ENCODE peak calls at places on chromosomes 13 and 19, in four cellular contexts. T is K562, S is HepG2, Y is GM12878. U is an unnamed sample.

GRCh38 chr19:29418106-29418684 is 107.6 kb upstream of the VSTM2B start:
- DNase-seq in T (no peak), S (no peak), Y (no peak), U (no peak)

GRCh38 chr19:14059093-14059480 is 2.8 kb downstream of the PALM3 start:
- DNase-seq in T (peak), S (no peak), Y (no peak), U (no peak)

GRCh38 chr19:21358768-21359451 is at the start of gene ZNF738:
- DNase-seq in T (peak), S (peak), Y (peak), U (peak)

GRCh38 chr19:18290250-18291018 is 9.0 kb upstream of the JUND start:
- DNase-seq in T (peak), S (no peak), Y (peak), U (no peak)

GRCh38 chr13:91025442-91025841 is 322.0 kb upstream of the MIR17HG start:
- DNase-seq in T (no peak), S (no peak), Y (no peak), U (no peak)

GRCh38 chr19:40661616-40662015 is 28.8 kb downstream of the NUMBL start:
- DNase-seq in T (no peak), S (no peak), Y (no peak), U (no peak)

GRCh38 chr19:41297628-41298326 is 12.2 kb upstream of the CCDC97 start:
- DNase-seq in T (no peak), S (no peak), Y (peak), U (no peak)

GRCh38 chr19:34145741-34146202 is 26.5 kb upstream of the LSM14A start:
- DNase-seq in T (peak), S (peak), Y (no peak), U (peak)

GRCh38 chr13:23674795-23675640 is 104.8 kb downstream of the TNFRSF19 start:
- DNase-seq in T (no peak), S (peak), Y (no peak), U (no peak)

GRCh38 chr19:42683917-42684513 is 56.3 kb downstream of the PSG3 start:
- DNase-seq in T (peak), S (peak), Y (no peak), U (no peak)

GRCh38 chr13:42396901-42397670 is 125.1 kb downstream of the AKAP11 start:
- DNase-seq in T (no peak), S (no peak), Y (no peak), U (no peak)

GRCh38 chr13:42396501-42396900 is 124.5 kb downstream of the AKAP11 start:
- DNase-seq in T (no peak), S (no peak), Y (no peak), U (no peak)

GRCh38 chr13:42394361-42395065 is 122.6 kb downstream of the AKAP11 start:
- DNase-seq in T (no peak), S (no peak), Y (no peak), U (no peak)

GRCh38 chr13:42393573-42394360 is 121.8 kb downstream of the AKAP11 start:
- DNase-seq in T (no peak), S (no peak), Y (no peak), U (no peak)

GRCh38 chr13:42395066-42395821 is 123.3 kb downstream of the AKAP11 start:
- DNase-seq in T (no peak), S (no peak), Y (no peak), U (no peak)
- H3K9ac ChIP-seq in T (no peak), S (no peak), Y (peak), U (no peak)

DNA sequence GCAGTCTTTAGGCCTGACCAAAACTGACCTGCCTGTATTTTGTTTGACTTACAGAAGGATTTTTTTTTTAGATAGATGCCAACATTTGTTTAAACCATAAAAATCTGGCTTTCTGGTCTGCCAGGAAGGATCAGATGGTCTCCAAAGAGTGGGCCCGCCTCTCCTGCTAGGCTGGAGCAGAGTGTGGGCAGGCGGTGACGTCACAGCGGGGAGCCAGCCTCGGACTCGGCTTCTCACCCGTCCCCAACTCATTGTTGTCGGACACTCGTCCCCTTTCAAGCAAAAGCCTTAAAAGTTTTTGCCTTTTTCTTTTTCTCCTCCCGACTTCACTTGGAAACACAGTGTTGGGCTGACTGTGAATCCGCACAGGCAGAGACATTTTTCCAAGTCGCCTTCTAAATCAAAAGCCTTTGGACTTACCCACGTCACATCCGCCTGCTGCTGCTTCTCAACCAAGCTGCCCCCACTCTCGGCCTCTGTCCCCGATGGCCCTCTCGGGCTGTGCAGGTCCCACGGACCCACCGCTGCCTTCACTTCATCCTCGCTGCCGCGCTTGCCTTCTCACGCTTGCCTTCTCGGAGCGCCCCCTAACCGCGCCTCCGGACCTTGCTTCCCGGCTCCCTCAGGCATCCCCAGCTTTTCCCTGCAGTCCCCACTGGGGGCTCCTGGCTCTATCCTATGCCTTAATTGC is 4.1 kb upstream of the ZNF135 start:
- DNase-seq in T (no peak), S (no peak), Y (no peak), U (no peak)
- TF ChIP-seq MYC in T (no peak), S (no peak), Y (no peak), U (no peak)

GRCh38 chr13:113088691-113089020 is 16.9 kb upstream of the F7 start:
- DNase-seq in T (no peak), S (no peak), Y (no peak), U (no peak)

GRCh38 chr13:113090415-113090770 is 15.2 kb upstream of the F7 start:
- DNase-seq in T (no peak), S (no peak), Y (no peak), U (no peak)

GRCh38 chr13:113091211-113091771 is 14.3 kb upstream of the F7 start:
- DNase-seq in T (no peak), S (no peak), Y (no peak), U (no peak)

GRCh38 chr13:113090806-113091205 is 14.8 kb upstream of the F7 start:
- DNase-seq in T (no peak), S (no peak), Y (no peak), U (no peak)

GRCh38 chr13:113089693-113090414 is 15.7 kb upstream of the F7 start:
- DNase-seq in T (no peak), S (no peak), Y (no peak), U (no peak)
- H3K9ac ChIP-seq in T (no peak), S (no peak), Y (no peak), U (no peak)

GRCh38 chr19:46251415-46251814 is 21.9 kb downstream of the IGFL1 start:
- DNase-seq in T (no peak), S (no peak), Y (no peak), U (no peak)
- TF ChIP-seq MYC in T (no peak), S (no peak), Y (no peak), U (no peak)

DNA sequence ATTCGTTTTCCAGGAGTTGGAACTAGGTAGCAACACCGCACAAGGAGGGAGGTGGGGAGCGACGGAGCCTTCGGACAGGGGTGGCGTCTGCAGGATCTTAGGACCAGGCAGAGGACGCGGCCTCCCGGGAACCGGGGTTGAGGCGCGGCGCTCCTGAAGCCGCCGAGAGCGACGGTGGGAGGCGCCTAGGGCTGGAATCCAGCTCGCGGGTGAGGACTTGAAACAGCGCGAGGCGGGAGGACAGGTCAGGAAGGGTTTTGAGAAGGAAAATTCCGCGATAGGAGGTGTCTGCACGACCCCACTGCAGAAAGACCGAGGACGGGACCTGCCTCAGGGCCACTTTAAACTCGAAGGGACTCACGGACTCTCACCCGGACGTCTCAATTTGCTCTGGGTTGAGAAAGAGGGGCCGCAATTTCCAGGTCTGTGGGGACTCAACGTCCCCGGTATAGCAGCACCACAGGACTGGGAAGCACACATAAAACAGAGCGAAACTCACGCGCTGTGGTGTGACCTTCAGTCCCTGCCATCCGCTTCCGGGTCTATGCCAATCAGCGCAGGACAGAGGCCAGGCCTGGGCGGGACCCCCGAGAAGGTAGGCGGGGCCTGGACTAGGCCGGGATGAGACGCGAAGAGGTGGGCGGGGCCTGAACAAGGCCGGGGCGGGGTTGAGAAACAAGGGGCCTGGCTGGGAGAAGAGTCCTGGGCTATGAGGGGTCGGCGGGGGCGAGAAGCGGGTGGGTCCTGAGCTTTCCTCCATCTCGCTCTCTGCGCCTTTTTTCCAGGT is at the start of gene ZNF320:
- DNase-seq in T (peak), S (no peak), Y (peak), U (peak)
- H3K9ac ChIP-seq in T (peak), S (no peak), Y (peak), U (peak)